ENCODE peak calls at places on chromosome 6, in seven cellular contexts. One of them, this sample, is unnamed.
A peak's percentile ranks its signal among the peaks of the same experiment; 100 is the strongest.

GRCh38 chr6:56682580-56682979 is 39.9 kb upstream of the DST start:
- DNase-seq in suprapubic skin: no peak
- DNase-seq in activated naive CD8-positive, alpha-beta T cell treated with anti-CD3 and anti-CD28 coated beads, Interleukin-2, amount 50 U/mL, for 16 hours: no peak
- DNase-seq in SJSA1: no peak
- DNase-seq in T-helper 1 cell: no peak
- DNase-seq in heart right ventricle: no peak
- DNase-seq in T follicular helper cell: no peak
- DNase-seq in this sample: no peak

GRCh38 chr6:170286246-170286933 is 4.5 kb downstream of the DLL1 start:
- DNase-seq in suprapubic skin: peak; percentile 81
- DNase-seq in heart right ventricle: peak; percentile 54
- DNase-seq in T-helper 1 cell: no peak
- DNase-seq in activated naive CD8-positive, alpha-beta T cell treated with anti-CD3 and anti-CD28 coated beads, Interleukin-2, amount 50 U/mL, for 16 hours: no peak
- DNase-seq in SJSA1: no peak
- DNase-seq in T follicular helper cell: no peak
- DNase-seq in this sample: no peak

GRCh38 chr6:165060636-165061190 is 248.7 kb downstream of the C6orf118 start:
- DNase-seq in SJSA1: peak; percentile 96
- DNase-seq in T follicular helper cell: no peak
- DNase-seq in T-helper 1 cell: no peak
- DNase-seq in suprapubic skin: no peak
- DNase-seq in activated naive CD8-positive, alpha-beta T cell treated with anti-CD3 and anti-CD28 coated beads, Interleukin-2, amount 50 U/mL, for 16 hours: no peak
- DNase-seq in heart right ventricle: no peak
- DNase-seq in this sample: no peak

GRCh38 chr6:87664943-87665342 is 37.1 kb downstream of the AKIRIN2 start:
- DNase-seq in SJSA1: no peak
- DNase-seq in heart right ventricle: no peak
- DNase-seq in suprapubic skin: no peak
- DNase-seq in activated naive CD8-positive, alpha-beta T cell treated with anti-CD3 and anti-CD28 coated beads, Interleukin-2, amount 50 U/mL, for 16 hours: no peak
- DNase-seq in T-helper 1 cell: no peak
- DNase-seq in T follicular helper cell: no peak
- DNase-seq in this sample: no peak

GRCh38 chr6:40909811-40910210 is 129.2 kb downstream of the UNC5CL start:
- DNase-seq in activated naive CD8-positive, alpha-beta T cell treated with anti-CD3 and anti-CD28 coated beads, Interleukin-2, amount 50 U/mL, for 16 hours: no peak
- DNase-seq in heart right ventricle: no peak
- DNase-seq in SJSA1: no peak
- DNase-seq in T follicular helper cell: no peak
- DNase-seq in suprapubic skin: no peak
- DNase-seq in T-helper 1 cell: no peak
- DNase-seq in this sample: no peak

GRCh38 chr6:117226778-117227177 is 38.6 kb upstream of the VGLL2 start:
- DNase-seq in heart right ventricle: no peak
- DNase-seq in T follicular helper cell: no peak
- DNase-seq in SJSA1: no peak
- DNase-seq in T-helper 1 cell: no peak
- DNase-seq in activated naive CD8-positive, alpha-beta T cell treated with anti-CD3 and anti-CD28 coated beads, Interleukin-2, amount 50 U/mL, for 16 hours: no peak
- DNase-seq in suprapubic skin: no peak
- DNase-seq in this sample: no peak

GRCh38 chr6:11283629-11284028 is 51.2 kb upstream of the NEDD9 start:
- DNase-seq in heart right ventricle: no peak
- DNase-seq in T-helper 1 cell: no peak
- DNase-seq in activated naive CD8-positive, alpha-beta T cell treated with anti-CD3 and anti-CD28 coated beads, Interleukin-2, amount 50 U/mL, for 16 hours: no peak
- DNase-seq in SJSA1: no peak
- DNase-seq in suprapubic skin: no peak
- DNase-seq in T follicular helper cell: no peak
- DNase-seq in this sample: no peak

GRCh38 chr6:140980265-140980887 is 1152.3 kb upstream of the GJE1 start:
- DNase-seq in SJSA1: no peak
- DNase-seq in heart right ventricle: no peak
- DNase-seq in T-helper 1 cell: no peak
- DNase-seq in activated naive CD8-positive, alpha-beta T cell treated with anti-CD3 and anti-CD28 coated beads, Interleukin-2, amount 50 U/mL, for 16 hours: no peak
- DNase-seq in suprapubic skin: no peak
- DNase-seq in T follicular helper cell: no peak
- DNase-seq in this sample: no peak

GRCh38 chr6:117270121-117270959 is 5.0 kb downstream of the VGLL2 start:
- DNase-seq in T follicular helper cell: no peak
- DNase-seq in SJSA1: no peak
- DNase-seq in suprapubic skin: no peak
- DNase-seq in heart right ventricle: no peak
- DNase-seq in T-helper 1 cell: no peak
- DNase-seq in activated naive CD8-positive, alpha-beta T cell treated with anti-CD3 and anti-CD28 coated beads, Interleukin-2, amount 50 U/mL, for 16 hours: no peak
- DNase-seq in this sample: no peak

GRCh38 chr6:4778086-4778485 is 1.9 kb downstream of the CDYL start:
- DNase-seq in activated naive CD8-positive, alpha-beta T cell treated with anti-CD3 and anti-CD28 coated beads, Interleukin-2, amount 50 U/mL, for 16 hours: no peak
- DNase-seq in SJSA1: no peak
- DNase-seq in T-helper 1 cell: no peak
- DNase-seq in heart right ventricle: no peak
- DNase-seq in suprapubic skin: no peak
- DNase-seq in T follicular helper cell: no peak
- DNase-seq in this sample: no peak

GRCh38 chr6:38319259-38320255 is 320.2 kb downstream of the BTBD9 start:
- DNase-seq in suprapubic skin: no peak
- DNase-seq in SJSA1: no peak
- DNase-seq in T-helper 1 cell: no peak
- DNase-seq in heart right ventricle: no peak
- DNase-seq in T follicular helper cell: no peak
- DNase-seq in activated naive CD8-positive, alpha-beta T cell treated with anti-CD3 and anti-CD28 coated beads, Interleukin-2, amount 50 U/mL, for 16 hours: no peak
- DNase-seq in this sample: no peak

GRCh38 chr6:127539292-127539691 is 20.2 kb upstream of the MTCL3 start:
- DNase-seq in heart right ventricle: no peak
- DNase-seq in T-helper 1 cell: peak; percentile 15
- DNase-seq in SJSA1: no peak
- DNase-seq in T follicular helper cell: no peak
- DNase-seq in activated naive CD8-positive, alpha-beta T cell treated with anti-CD3 and anti-CD28 coated beads, Interleukin-2, amount 50 U/mL, for 16 hours: no peak
- DNase-seq in suprapubic skin: no peak
- DNase-seq in this sample: no peak

GRCh38 chr6:170523256-170524187 is 29.6 kb downstream of the PSMB1 start:
- DNase-seq in suprapubic skin: no peak
- DNase-seq in activated naive CD8-positive, alpha-beta T cell treated with anti-CD3 and anti-CD28 coated beads, Interleukin-2, amount 50 U/mL, for 16 hours: no peak
- DNase-seq in heart right ventricle: peak; percentile 19
- DNase-seq in T follicular helper cell: no peak
- DNase-seq in SJSA1: no peak
- DNase-seq in T-helper 1 cell: peak; percentile 36
- DNase-seq in this sample: no peak

GRCh38 chr6:82458147-82458546 is 94.5 kb downstream of the TPBG start:
- DNase-seq in heart right ventricle: no peak
- DNase-seq in suprapubic skin: no peak
- DNase-seq in T follicular helper cell: no peak
- DNase-seq in SJSA1: no peak
- DNase-seq in activated naive CD8-positive, alpha-beta T cell treated with anti-CD3 and anti-CD28 coated beads, Interleukin-2, amount 50 U/mL, for 16 hours: no peak
- DNase-seq in T-helper 1 cell: no peak
- DNase-seq in this sample: no peak

GRCh38 chr6:26195376-26195923 is 108.2 kb downstream of the HFE start:
- DNase-seq in suprapubic skin: peak; percentile 94
- DNase-seq in heart right ventricle: peak; percentile 93
- DNase-seq in T-helper 1 cell: peak; percentile 93
- DNase-seq in T follicular helper cell: peak; percentile 85
- DNase-seq in activated naive CD8-positive, alpha-beta T cell treated with anti-CD3 and anti-CD28 coated beads, Interleukin-2, amount 50 U/mL, for 16 hours: peak; percentile 50
- DNase-seq in SJSA1: peak; percentile 93
- DNase-seq in this sample: peak; percentile 67

GRCh38 chr6:27056615-27057014 is 190.9 kb upstream of the PRSS16 start:
- DNase-seq in T-helper 1 cell: no peak
- DNase-seq in suprapubic skin: no peak
- DNase-seq in activated naive CD8-positive, alpha-beta T cell treated with anti-CD3 and anti-CD28 coated beads, Interleukin-2, amount 50 U/mL, for 16 hours: no peak
- DNase-seq in SJSA1: no peak
- DNase-seq in heart right ventricle: no peak
- DNase-seq in T follicular helper cell: no peak
- DNase-seq in this sample: no peak

GRCh38 chr6:44452725-44453124 is 65.2 kb downstream of the CDC5L start:
- DNase-seq in activated naive CD8-positive, alpha-beta T cell treated with anti-CD3 and anti-CD28 coated beads, Interleukin-2, amount 50 U/mL, for 16 hours: no peak
- DNase-seq in SJSA1: peak; percentile 48
- DNase-seq in T follicular helper cell: no peak
- DNase-seq in T-helper 1 cell: no peak
- DNase-seq in heart right ventricle: no peak
- DNase-seq in suprapubic skin: no peak
- DNase-seq in this sample: no peak

GRCh38 chr6:143529095-143529494 is 17.6 kb upstream of the FUCA2 start:
- DNase-seq in T follicular helper cell: no peak
- DNase-seq in activated naive CD8-positive, alpha-beta T cell treated with anti-CD3 and anti-CD28 coated beads, Interleukin-2, amount 50 U/mL, for 16 hours: no peak
- DNase-seq in T-helper 1 cell: no peak
- DNase-seq in suprapubic skin: no peak
- DNase-seq in SJSA1: no peak
- DNase-seq in heart right ventricle: no peak
- DNase-seq in this sample: no peak

GRCh38 chr6:41517473-41517872 is 28.7 kb upstream of the FOXP4 start:
- DNase-seq in T-helper 1 cell: no peak
- DNase-seq in SJSA1: no peak
- DNase-seq in suprapubic skin: no peak
- DNase-seq in heart right ventricle: no peak
- DNase-seq in activated naive CD8-positive, alpha-beta T cell treated with anti-CD3 and anti-CD28 coated beads, Interleukin-2, amount 50 U/mL, for 16 hours: no peak
- DNase-seq in T follicular helper cell: no peak
- DNase-seq in this sample: no peak

GRCh38 chr6:163738725-163739124 is 324.2 kb downstream of the QKI start:
- DNase-seq in T-helper 1 cell: no peak
- DNase-seq in T follicular helper cell: no peak
- DNase-seq in suprapubic skin: no peak
- DNase-seq in SJSA1: peak; percentile 78
- DNase-seq in activated naive CD8-positive, alpha-beta T cell treated with anti-CD3 and anti-CD28 coated beads, Interleukin-2, amount 50 U/mL, for 16 hours: no peak
- DNase-seq in heart right ventricle: no peak
- DNase-seq in this sample: no peak

GRCh38 chr6:143867236-143867635 is 3.0 kb downstream of the ZC2HC1B start:
- DNase-seq in suprapubic skin: no peak
- DNase-seq in activated naive CD8-positive, alpha-beta T cell treated with anti-CD3 and anti-CD28 coated beads, Interleukin-2, amount 50 U/mL, for 16 hours: no peak
- DNase-seq in heart right ventricle: no peak
- DNase-seq in T-helper 1 cell: no peak
- DNase-seq in T follicular helper cell: no peak
- DNase-seq in SJSA1: no peak
- DNase-seq in this sample: no peak

GRCh38 chr6:13277231-13277630 is 51.1 kb downstream of the TBC1D7 start:
- DNase-seq in heart right ventricle: no peak
- DNase-seq in T follicular helper cell: no peak
- DNase-seq in SJSA1: no peak
- DNase-seq in activated naive CD8-positive, alpha-beta T cell treated with anti-CD3 and anti-CD28 coated beads, Interleukin-2, amount 50 U/mL, for 16 hours: no peak
- DNase-seq in suprapubic skin: no peak
- DNase-seq in T-helper 1 cell: no peak
- DNase-seq in this sample: no peak

GRCh38 chr6:1310628-1311399 is 1.1 kb upstream of the FOXQ1 start:
- DNase-seq in T-helper 1 cell: no peak
- DNase-seq in SJSA1: no peak
- DNase-seq in suprapubic skin: no peak
- DNase-seq in heart right ventricle: no peak
- DNase-seq in activated naive CD8-positive, alpha-beta T cell treated with anti-CD3 and anti-CD28 coated beads, Interleukin-2, amount 50 U/mL, for 16 hours: no peak
- DNase-seq in T follicular helper cell: no peak
- DNase-seq in this sample: no peak

GRCh38 chr6:84026721-84027164 is 6.8 kb upstream of the MRAP2 start:
- DNase-seq in SJSA1: no peak
- DNase-seq in T follicular helper cell: no peak
- DNase-seq in T-helper 1 cell: no peak
- DNase-seq in suprapubic skin: no peak
- DNase-seq in heart right ventricle: no peak
- DNase-seq in activated naive CD8-positive, alpha-beta T cell treated with anti-CD3 and anti-CD28 coated beads, Interleukin-2, amount 50 U/mL, for 16 hours: no peak
- DNase-seq in this sample: no peak

GRCh38 chr6:136550330-136551071 is at the start of gene MAP7:
- DNase-seq in T follicular helper cell: peak; percentile 50
- DNase-seq in heart right ventricle: peak; percentile 29
- DNase-seq in SJSA1: peak; percentile 9
- DNase-seq in suprapubic skin: peak; percentile 85
- DNase-seq in T-helper 1 cell: peak; percentile 34
- DNase-seq in activated naive CD8-positive, alpha-beta T cell treated with anti-CD3 and anti-CD28 coated beads, Interleukin-2, amount 50 U/mL, for 16 hours: peak; percentile 7
- DNase-seq in this sample: no peak

GRCh38 chr6:29553268-29554057 is 6.1 kb downstream of the UBD start:
- DNase-seq in suprapubic skin: no peak
- DNase-seq in SJSA1: no peak
- DNase-seq in activated naive CD8-positive, alpha-beta T cell treated with anti-CD3 and anti-CD28 coated beads, Interleukin-2, amount 50 U/mL, for 16 hours: no peak
- DNase-seq in T-helper 1 cell: peak; percentile 24
- DNase-seq in T follicular helper cell: no peak
- DNase-seq in heart right ventricle: peak; percentile 14
- DNase-seq in this sample: no peak

GRCh38 chr6:137465378-137466009 is 28.7 kb downstream of the OLIG3 start:
- DNase-seq in activated naive CD8-positive, alpha-beta T cell treated with anti-CD3 and anti-CD28 coated beads, Interleukin-2, amount 50 U/mL, for 16 hours: no peak
- DNase-seq in SJSA1: no peak
- DNase-seq in heart right ventricle: no peak
- DNase-seq in T-helper 1 cell: no peak
- DNase-seq in suprapubic skin: no peak
- DNase-seq in T follicular helper cell: no peak
- DNase-seq in this sample: no peak

This sample was measured in HL-60.